ENCODE peak calls at places on chromosomes 11 and 22, in nine cellular contexts. One of them, this sample, is unnamed.
A peak's percentile ranks its signal among the peaks of the same experiment; 100 is the strongest.

GRCh38 chr22:46293591-46294260 is 2.9 kb upstream of the GTSE1 start:
- DNase-seq in cardiac muscle cell: no peak
- DNase-seq in AG04450: no peak
- DNase-seq in IMR-90: peak; percentile 53
- DNase-seq in hepatocyte: no peak
- DNase-seq in pancreas: no peak
- DNase-seq in RWPE2: no peak
- DNase-seq in tibial nerve: no peak
- DNase-seq in heart left ventricle: peak; percentile 70
- DNase-seq in this sample: no peak

GRCh38 chr11:118877487-118878173 is 6.1 kb upstream of the CXCR5 start:
- DNase-seq in IMR-90: no peak
- DNase-seq in heart left ventricle: no peak
- DNase-seq in cardiac muscle cell: no peak
- DNase-seq in hepatocyte: no peak
- DNase-seq in pancreas: no peak
- DNase-seq in AG04450: no peak
- DNase-seq in tibial nerve: no peak
- DNase-seq in RWPE2: no peak
- DNase-seq in this sample: no peak

GRCh38 chr22:23898006-23898974 is 4.1 kb downstream of the MIF start:
- DNase-seq in RWPE2: no peak
- DNase-seq in pancreas: no peak
- DNase-seq in AG04450: no peak
- DNase-seq in cardiac muscle cell: no peak
- DNase-seq in heart left ventricle: no peak
- DNase-seq in IMR-90: no peak
- DNase-seq in tibial nerve: no peak
- DNase-seq in hepatocyte: no peak
- DNase-seq in this sample: no peak

GRCh38 chr11:76889414-76889975 is 28.8 kb downstream of the ACER3 start:
- DNase-seq in cardiac muscle cell: peak; percentile 9
- DNase-seq in IMR-90: no peak
- DNase-seq in AG04450: no peak
- DNase-seq in hepatocyte: no peak
- DNase-seq in pancreas: no peak
- DNase-seq in heart left ventricle: no peak
- DNase-seq in tibial nerve: no peak
- DNase-seq in RWPE2: no peak
- DNase-seq in this sample: no peak

GRCh38 chr11:125519865-125520834 is 24.1 kb upstream of the FEZ1 start:
- DNase-seq in AG04450: no peak
- DNase-seq in RWPE2: no peak
- DNase-seq in IMR-90: no peak
- DNase-seq in cardiac muscle cell: no peak
- DNase-seq in heart left ventricle: no peak
- DNase-seq in tibial nerve: no peak
- DNase-seq in pancreas: no peak
- DNase-seq in hepatocyte: no peak
- DNase-seq in this sample: no peak

GRCh38 chr11:118202599-118203422 is 22.0 kb downstream of the JAML start:
- DNase-seq in IMR-90: no peak
- DNase-seq in tibial nerve: no peak
- DNase-seq in cardiac muscle cell: no peak
- DNase-seq in heart left ventricle: no peak
- DNase-seq in hepatocyte: peak; percentile 76
- DNase-seq in pancreas: no peak
- DNase-seq in AG04450: no peak
- DNase-seq in RWPE2: no peak
- DNase-seq in this sample: no peak

GRCh38 chr11:34493926-34494595 is 19.5 kb downstream of the ELF5 start:
- DNase-seq in IMR-90: no peak
- DNase-seq in pancreas: no peak
- DNase-seq in tibial nerve: no peak
- DNase-seq in hepatocyte: no peak
- DNase-seq in cardiac muscle cell: no peak
- DNase-seq in AG04450: no peak
- DNase-seq in RWPE2: no peak
- DNase-seq in heart left ventricle: no peak
- DNase-seq in this sample: no peak

GRCh38 chr11:2655834-2656622 is 43.8 kb downstream of the KCNQ1OT1 start:
- DNase-seq in IMR-90: peak; percentile 51
- DNase-seq in AG04450: no peak
- DNase-seq in heart left ventricle: no peak
- DNase-seq in cardiac muscle cell: peak; percentile 44
- DNase-seq in RWPE2: no peak
- DNase-seq in tibial nerve: no peak
- DNase-seq in pancreas: no peak
- DNase-seq in hepatocyte: no peak
- DNase-seq in this sample: no peak

GRCh38 chr22:39384750-39385480 is 14.7 kb upstream of the TAB1 start:
- DNase-seq in heart left ventricle: peak; percentile 45
- DNase-seq in IMR-90: peak; percentile 28
- DNase-seq in cardiac muscle cell: peak; percentile 35
- DNase-seq in AG04450: no peak
- DNase-seq in tibial nerve: no peak
- DNase-seq in hepatocyte: peak; percentile 59
- DNase-seq in pancreas: peak; percentile 44
- DNase-seq in RWPE2: no peak
- DNase-seq in this sample: peak; percentile 81

GRCh38 chr11:65598258-65598699 is 2.7 kb upstream of the KCNK7 start:
- DNase-seq in AG04450: no peak
- DNase-seq in IMR-90: no peak
- DNase-seq in cardiac muscle cell: no peak
- DNase-seq in RWPE2: no peak
- DNase-seq in hepatocyte: no peak
- DNase-seq in pancreas: peak; percentile 73
- DNase-seq in tibial nerve: no peak
- DNase-seq in heart left ventricle: no peak
- DNase-seq in this sample: no peak

GRCh38 chr11:19524171-19524671 is 188.4 kb upstream of the NAV2 start:
- DNase-seq in AG04450: no peak
- DNase-seq in RWPE2: no peak
- DNase-seq in tibial nerve: no peak
- DNase-seq in IMR-90: peak; percentile 8
- DNase-seq in heart left ventricle: no peak
- DNase-seq in pancreas: peak; percentile 81
- DNase-seq in cardiac muscle cell: no peak
- DNase-seq in hepatocyte: peak; percentile 48
- DNase-seq in this sample: no peak

DNA sequence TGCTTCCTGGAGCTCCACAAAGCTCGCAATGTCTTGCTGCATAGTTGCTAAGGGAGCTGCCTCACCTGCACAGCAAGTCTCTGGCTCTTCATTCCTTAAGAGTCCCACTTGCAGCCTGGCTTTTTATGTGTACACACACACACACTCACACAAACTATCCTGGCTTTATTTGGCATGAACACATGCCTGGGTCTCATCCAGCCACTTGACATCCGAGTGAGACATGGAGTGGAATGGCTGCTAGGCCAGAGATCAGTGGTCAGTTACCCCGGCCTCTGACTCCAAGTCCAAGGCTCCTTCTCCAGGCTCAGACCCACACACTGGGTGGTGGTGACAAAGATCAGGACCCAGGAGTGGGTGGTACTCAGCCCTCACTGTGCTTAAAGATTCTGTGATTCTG is 37.9 kb upstream of the CLTCL1 start:
- DNase-seq in RWPE2: no peak
- DNase-seq in cardiac muscle cell: no peak
- DNase-seq in heart left ventricle: no peak
- DNase-seq in hepatocyte: no peak
- DNase-seq in tibial nerve: no peak
- DNase-seq in IMR-90: no peak
- DNase-seq in AG04450: no peak
- DNase-seq in pancreas: no peak
- DNase-seq in this sample: no peak
- H3K9me3 ChIP-seq in RWPE2: no peaks in the 10 kb centered on the region
- H3K9me3 ChIP-seq in cardiac muscle cell: no peaks in the 10 kb centered on the region
- H3K9me3 ChIP-seq in heart left ventricle: peaks cover 35% of the 10 kb centered on the region
- H3K9me3 ChIP-seq in hepatocyte: no peaks in the 10 kb centered on the region
- H3K9me3 ChIP-seq in tibial nerve: peaks cover 43% of the 10 kb centered on the region
- H3K9me3 ChIP-seq in IMR-90: peaks cover 3% of the 10 kb centered on the region
- H3K9me3 ChIP-seq in AG04450: peaks cover 3% of the 10 kb centered on the region
- H3K9me3 ChIP-seq in pancreas: no peaks in the 10 kb centered on the region
- H3K9me3 ChIP-seq in this sample: peaks cover 2% of the 10 kb centered on the region

GRCh38 chr22:17581631-17582030 is 18.3 kb downstream of the SLC25A18 start:
- DNase-seq in IMR-90: no peak
- DNase-seq in RWPE2: no peak
- DNase-seq in hepatocyte: no peak
- DNase-seq in heart left ventricle: no peak
- DNase-seq in tibial nerve: no peak
- DNase-seq in AG04450: no peak
- DNase-seq in cardiac muscle cell: no peak
- DNase-seq in pancreas: no peak
- DNase-seq in this sample: no peak
- TF ChIP-seq CTCF in IMR-90: no peak
- TF ChIP-seq CTCF in RWPE2: no peak
- TF ChIP-seq CTCF in hepatocyte: no peak
- TF ChIP-seq CTCF in heart left ventricle: no peak
- TF ChIP-seq CTCF in tibial nerve: no peak
- TF ChIP-seq CTCF in AG04450: no peak
- TF ChIP-seq CTCF in cardiac muscle cell: no peak
- TF ChIP-seq CTCF in pancreas: no peak
- TF ChIP-seq CTCF in this sample: no peak

GRCh38 chr11:75313457-75314272 is 37.8 kb downstream of the ARRB1 start:
- DNase-seq in hepatocyte: peak; percentile 77
- DNase-seq in heart left ventricle: peak; percentile 75
- DNase-seq in cardiac muscle cell: peak; percentile 80
- DNase-seq in AG04450: no peak
- DNase-seq in IMR-90: peak; percentile 81
- DNase-seq in RWPE2: no peak
- DNase-seq in tibial nerve: no peak
- DNase-seq in pancreas: peak; percentile 43
- DNase-seq in this sample: peak; percentile 94
- H3K27ac ChIP-seq in hepatocyte: peak overlapping the region; percentile 85
- H3K27ac ChIP-seq in heart left ventricle: peak overlapping the region; percentile 90
- H3K27ac ChIP-seq in cardiac muscle cell: no peak overlapping the region
- H3K27ac ChIP-seq in AG04450: peak overlapping the region; percentile 65
- H3K27ac ChIP-seq in IMR-90: peak overlapping the region; percentile 2
- H3K27ac ChIP-seq in RWPE2: no peak overlapping the region
- H3K27ac ChIP-seq in tibial nerve: peak overlapping the region; percentile 89
- H3K27ac ChIP-seq in pancreas: no peak overlapping the region
- H3K27ac ChIP-seq in this sample: peak overlapping the region; percentile 66

GRCh38 chr22:41857160-41857859 is 24.4 kb downstream of the SREBF2 start:
- DNase-seq in cardiac muscle cell: peak; percentile 60
- DNase-seq in tibial nerve: no peak
- DNase-seq in IMR-90: peak; percentile 72
- DNase-seq in AG04450: no peak
- DNase-seq in pancreas: no peak
- DNase-seq in heart left ventricle: no peak
- DNase-seq in hepatocyte: peak; percentile 47
- DNase-seq in RWPE2: no peak
- DNase-seq in this sample: peak; percentile 64
- H3K9me3 ChIP-seq in cardiac muscle cell: no peaks in the 10 kb centered on the region
- H3K9me3 ChIP-seq in tibial nerve: no peaks in the 10 kb centered on the region
- H3K9me3 ChIP-seq in IMR-90: no peaks in the 10 kb centered on the region
- H3K9me3 ChIP-seq in AG04450: no peaks in the 10 kb centered on the region
- H3K9me3 ChIP-seq in pancreas: no peaks in the 10 kb centered on the region
- H3K9me3 ChIP-seq in heart left ventricle: no peaks in the 10 kb centered on the region
- H3K9me3 ChIP-seq in hepatocyte: no peaks in the 10 kb centered on the region
- H3K9me3 ChIP-seq in RWPE2: no peaks in the 10 kb centered on the region
- H3K9me3 ChIP-seq in this sample: no peaks in the 10 kb centered on the region

GRCh38 chr11:396948-397548 is 3.0 kb downstream of the PKP3 start:
- DNase-seq in heart left ventricle: peak; percentile 63
- DNase-seq in cardiac muscle cell: peak; percentile 78
- DNase-seq in hepatocyte: no peak
- DNase-seq in tibial nerve: no peak
- DNase-seq in RWPE2: no peak
- DNase-seq in IMR-90: peak; percentile 36
- DNase-seq in AG04450: no peak
- DNase-seq in pancreas: no peak
- DNase-seq in this sample: no peak
- TF ChIP-seq CTCF in heart left ventricle: peak; percentile 52
- TF ChIP-seq CTCF in cardiac muscle cell: peak; percentile 62
- TF ChIP-seq CTCF in hepatocyte: no peak
- TF ChIP-seq CTCF in tibial nerve: peak; percentile 19
- TF ChIP-seq CTCF in RWPE2: no peak
- TF ChIP-seq CTCF in IMR-90: peak; percentile 54
- TF ChIP-seq CTCF in AG04450: peak; percentile 43
- TF ChIP-seq CTCF in pancreas: no peak
- TF ChIP-seq CTCF in this sample: no peak

DNA sequence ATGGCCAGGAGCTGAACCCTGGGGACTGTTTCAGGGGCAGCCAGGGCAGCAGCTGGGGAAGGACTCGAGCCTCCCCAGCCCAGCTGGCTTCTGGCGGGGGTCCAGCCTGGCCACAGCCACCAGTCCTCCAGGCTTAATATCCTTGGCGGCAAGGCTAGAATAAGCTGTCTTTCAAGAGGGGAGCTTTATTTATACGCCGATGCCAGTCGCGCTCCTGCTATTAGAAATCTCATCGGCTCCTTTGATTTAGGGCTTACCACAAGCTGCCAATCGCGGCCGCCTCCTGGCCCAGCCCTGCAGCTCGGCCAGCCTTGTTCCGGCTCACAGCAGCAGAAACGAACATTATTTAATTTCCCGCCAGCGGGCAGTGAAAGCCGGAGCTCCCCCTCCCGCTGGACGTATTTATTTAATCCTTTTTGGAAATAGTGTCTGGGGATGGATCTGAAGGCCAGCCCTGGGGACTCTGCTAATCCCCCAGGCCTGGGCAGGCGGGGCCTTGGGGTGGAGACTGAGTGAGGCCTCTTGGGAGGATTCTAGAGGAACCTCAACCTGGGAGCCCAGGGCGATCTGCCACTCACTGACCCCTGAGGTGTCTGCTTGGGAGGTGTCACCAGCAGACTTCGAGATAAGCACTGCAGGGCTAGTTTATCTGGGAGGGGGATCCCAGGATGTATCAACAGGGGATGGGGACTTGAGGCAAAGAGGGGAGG is 363.1 kb downstream of the MN1 start:
- DNase-seq in heart left ventricle: no peak
- DNase-seq in tibial nerve: peak; percentile 15
- DNase-seq in hepatocyte: peak; percentile 57
- DNase-seq in cardiac muscle cell: peak; percentile 63
- DNase-seq in RWPE2: no peak
- DNase-seq in AG04450: no peak
- DNase-seq in pancreas: peak; percentile 87
- DNase-seq in IMR-90: peak; percentile 9
- DNase-seq in this sample: peak; percentile 92
- H3K27ac ChIP-seq in heart left ventricle: no peak overlapping the region
- H3K27ac ChIP-seq in tibial nerve: no peak overlapping the region
- H3K27ac ChIP-seq in hepatocyte: no peak overlapping the region
- H3K27ac ChIP-seq in cardiac muscle cell: peak overlapping the region; percentile 4
- H3K27ac ChIP-seq in RWPE2: no peak overlapping the region
- H3K27ac ChIP-seq in AG04450: no peak overlapping the region
- H3K27ac ChIP-seq in pancreas: no peak overlapping the region
- H3K27ac ChIP-seq in IMR-90: no peak overlapping the region
- H3K27ac ChIP-seq in this sample: peak overlapping the region; percentile 75